ENCODE peak calls at places on chromosomes 11 and 22, in five cellular contexts. One of them, this sample, is unnamed.

GRCh38 chr11:29153078-29153477 is 863.8 kb downstream of the KCNA4 start:
- DNase-seq in ovary: no peak
- DNase-seq in body of pancreas: no peak
- DNase-seq in endothelial cell of umbilical vein: no peak
- DNase-seq in IMR-90: no peak
- DNase-seq in this sample: no peak

GRCh38 chr11:32366671-32367070 is 68.7 kb downstream of the WT1 start:
- DNase-seq in ovary: no peak
- DNase-seq in endothelial cell of umbilical vein: no peak
- DNase-seq in IMR-90: no peak
- DNase-seq in body of pancreas: no peak
- DNase-seq in this sample: no peak

GRCh38 chr11:3609416-3610265 is 32.2 kb downstream of the ART5 start:
- DNase-seq in endothelial cell of umbilical vein: peak; percentile 61
- DNase-seq in body of pancreas: peak; percentile 22
- DNase-seq in IMR-90: peak; percentile 37
- DNase-seq in ovary: no peak
- DNase-seq in this sample: no peak

GRCh38 chr11:89321401-89321800 is 143.7 kb downstream of the TYR start:
- DNase-seq in endothelial cell of umbilical vein: no peak
- DNase-seq in ovary: no peak
- DNase-seq in body of pancreas: no peak
- DNase-seq in IMR-90: no peak
- DNase-seq in this sample: no peak

GRCh38 chr11:8099291-8099899 is 18.4 kb downstream of the TUB start:
- DNase-seq in ovary: peak; percentile 75
- DNase-seq in IMR-90: peak; percentile 82
- DNase-seq in body of pancreas: peak; percentile 82
- DNase-seq in endothelial cell of umbilical vein: peak; percentile 87
- DNase-seq in this sample: peak; percentile 57

GRCh38 chr11:62546937-62547625 is 475 bp upstream of the AHNAK start:
- DNase-seq in ovary: peak; percentile 67
- DNase-seq in endothelial cell of umbilical vein: peak; percentile 56
- DNase-seq in IMR-90: peak; percentile 49
- DNase-seq in body of pancreas: no peak
- DNase-seq in this sample: no peak

GRCh38 chr11:3227568-3228444 is 4.4 kb downstream of the MRGPRE start:
- DNase-seq in IMR-90: no peak
- DNase-seq in ovary: no peak
- DNase-seq in endothelial cell of umbilical vein: no peak
- DNase-seq in body of pancreas: no peak
- DNase-seq in this sample: no peak

GRCh38 chr11:114036156-114036811 is 23.2 kb upstream of the ZBTB16 start:
- DNase-seq in ovary: peak; percentile 85
- DNase-seq in endothelial cell of umbilical vein: peak; percentile 73
- DNase-seq in IMR-90: peak; percentile 18
- DNase-seq in body of pancreas: peak; percentile 90
- DNase-seq in this sample: peak; percentile 92

GRCh38 chr11:93213622-93214021 is 15.8 kb upstream of the SLC36A4 start:
- DNase-seq in endothelial cell of umbilical vein: no peak
- DNase-seq in body of pancreas: no peak
- DNase-seq in ovary: no peak
- DNase-seq in IMR-90: no peak
- DNase-seq in this sample: no peak

GRCh38 chr22:29751669-29752068 is 15.1 kb downstream of the ZMAT5 start:
- DNase-seq in body of pancreas: no peak
- DNase-seq in endothelial cell of umbilical vein: no peak
- DNase-seq in IMR-90: no peak
- DNase-seq in ovary: no peak
- DNase-seq in this sample: no peak

GRCh38 chr11:124863137-124863825 is 2.0 kb upstream of the ROBO3 start:
- DNase-seq in IMR-90: peak; percentile 35
- DNase-seq in ovary: no peak
- DNase-seq in body of pancreas: peak; percentile 39
- DNase-seq in endothelial cell of umbilical vein: no peak
- DNase-seq in this sample: peak; percentile 79

GRCh38 chr11:67635231-67635521 is 4.4 kb downstream of the TBX10 start:
- DNase-seq in IMR-90: no peak
- DNase-seq in ovary: no peak
- DNase-seq in body of pancreas: no peak
- DNase-seq in endothelial cell of umbilical vein: no peak
- DNase-seq in this sample: no peak

GRCh38 chr11:19714387-19715363 is 2.0 kb downstream of the NAV2 start:
- DNase-seq in IMR-90: peak; percentile 85
- DNase-seq in endothelial cell of umbilical vein: peak; percentile 61
- DNase-seq in ovary: peak; percentile 38
- DNase-seq in body of pancreas: no peak
- DNase-seq in this sample: no peak

GRCh38 chr22:49825944-49826602 is 1.6 kb downstream of the BRD1 start:
- DNase-seq in body of pancreas: no peak
- DNase-seq in ovary: no peak
- DNase-seq in endothelial cell of umbilical vein: peak; percentile 15
- DNase-seq in IMR-90: peak; percentile 72
- DNase-seq in this sample: no peak

GRCh38 chr11:70176940-70177689 is 26.0 kb upstream of the FADD start:
- DNase-seq in body of pancreas: no peak
- DNase-seq in IMR-90: no peak
- DNase-seq in endothelial cell of umbilical vein: no peak
- DNase-seq in ovary: no peak
- DNase-seq in this sample: peak; percentile 89

GRCh38 chr11:74739546-74740270 is 8.5 kb upstream of the CHRDL2 start:
- DNase-seq in ovary: peak; percentile 51
- DNase-seq in endothelial cell of umbilical vein: peak; percentile 64
- DNase-seq in body of pancreas: peak; percentile 50
- DNase-seq in IMR-90: peak; percentile 73
- DNase-seq in this sample: no peak

GRCh38 chr11:15716550-15716949 is 601.8 kb downstream of the INSC start:
- DNase-seq in IMR-90: peak; percentile 89
- DNase-seq in endothelial cell of umbilical vein: no peak
- DNase-seq in ovary: no peak
- DNase-seq in body of pancreas: no peak
- DNase-seq in this sample: no peak

GRCh38 chr11:70846781-70847400 is 405.5 kb downstream of the SHANK2 start:
- DNase-seq in endothelial cell of umbilical vein: no peak
- DNase-seq in IMR-90: no peak
- DNase-seq in body of pancreas: no peak
- DNase-seq in ovary: no peak
- DNase-seq in this sample: peak; percentile 34

GRCh38 chr11:40867991-40868685 is 591.3 kb downstream of the LRRC4C start:
- DNase-seq in IMR-90: no peak
- DNase-seq in body of pancreas: no peak
- DNase-seq in endothelial cell of umbilical vein: no peak
- DNase-seq in ovary: no peak
- DNase-seq in this sample: no peak

GRCh38 chr11:14357843-14358728 is 897 bp downstream of the RRAS2 start:
- DNase-seq in IMR-90: peak; percentile 54
- DNase-seq in endothelial cell of umbilical vein: peak; percentile 65
- DNase-seq in ovary: peak; percentile 63
- DNase-seq in body of pancreas: peak; percentile 64
- DNase-seq in this sample: peak; percentile 92

GRCh38 chr11:34552270-34552669 is 38.7 kb upstream of the ELF5 start:
- DNase-seq in IMR-90: no peak
- DNase-seq in body of pancreas: no peak
- DNase-seq in endothelial cell of umbilical vein: no peak
- DNase-seq in ovary: no peak
- DNase-seq in this sample: no peak

GRCh38 chr22:17247832-17248231 is 28.6 kb upstream of the ADA2 start:
- DNase-seq in ovary: no peak
- DNase-seq in IMR-90: no peak
- DNase-seq in body of pancreas: no peak
- DNase-seq in endothelial cell of umbilical vein: no peak
- DNase-seq in this sample: no peak

GRCh38 chr11:65962136-65962564 is 616 bp downstream of the SART1 start:
- DNase-seq in body of pancreas: no peak
- DNase-seq in ovary: no peak
- DNase-seq in endothelial cell of umbilical vein: no peak
- DNase-seq in IMR-90: no peak
- DNase-seq in this sample: no peak

GRCh38 chr11:65964906-65965305 is 3.4 kb downstream of the SART1 start:
- DNase-seq in IMR-90: no peak
- DNase-seq in body of pancreas: no peak
- DNase-seq in ovary: no peak
- DNase-seq in endothelial cell of umbilical vein: no peak
- DNase-seq in this sample: no peak

GRCh38 chr11:65968600-65969482 is 7.3 kb downstream of the SART1 start:
- DNase-seq in ovary: no peak
- DNase-seq in IMR-90: no peak
- DNase-seq in endothelial cell of umbilical vein: no peak
- DNase-seq in body of pancreas: no peak
- DNase-seq in this sample: no peak

GRCh38 chr11:65967329-65967934 is 5.9 kb downstream of the SART1 start:
- DNase-seq in IMR-90: no peak
- DNase-seq in body of pancreas: no peak
- DNase-seq in endothelial cell of umbilical vein: no peak
- DNase-seq in ovary: no peak
- DNase-seq in this sample: no peak

GRCh38 chr11:65965986-65966762 is 4.6 kb downstream of the SART1 start:
- DNase-seq in endothelial cell of umbilical vein: no peak
- DNase-seq in IMR-90: no peak
- DNase-seq in ovary: no peak
- DNase-seq in body of pancreas: no peak
- DNase-seq in this sample: peak; percentile 66
- H3K36me3 ChIP-seq in endothelial cell of umbilical vein: peaks cover 55% of the 10 kb centered on the region
- H3K36me3 ChIP-seq in IMR-90: peaks cover 58% of the 10 kb centered on the region
- H3K36me3 ChIP-seq in ovary: no peaks in the 10 kb centered on the region
- H3K36me3 ChIP-seq in body of pancreas: peaks cover 11% of the 10 kb centered on the region
- H3K36me3 ChIP-seq in this sample: peaks cover 69% of the 10 kb centered on the region

GRCh38 chr11:75891947-75892739 is 77.1 kb downstream of the UVRAG start:
- DNase-seq in body of pancreas: no peak
- DNase-seq in ovary: no peak
- DNase-seq in endothelial cell of umbilical vein: no peak
- DNase-seq in IMR-90: no peak
- DNase-seq in this sample: no peak
- H3K4me1 ChIP-seq in body of pancreas: no peaks in the 10 kb centered on the region
- H3K4me1 ChIP-seq in ovary: no peaks in the 10 kb centered on the region
- H3K4me1 ChIP-seq in endothelial cell of umbilical vein: no peaks in the 10 kb centered on the region
- H3K4me1 ChIP-seq in IMR-90: no peaks in the 10 kb centered on the region
- H3K4me1 ChIP-seq in this sample: no peaks in the 10 kb centered on the region

GRCh38 chr11:620935-621814 is 3.6 kb downstream of the CDHR5 start:
- DNase-seq in body of pancreas: no peak
- DNase-seq in endothelial cell of umbilical vein: no peak
- DNase-seq in ovary: no peak
- DNase-seq in IMR-90: no peak
- DNase-seq in this sample: peak; percentile 77
- TF ChIP-seq POLR2A in body of pancreas: no peak
- TF ChIP-seq POLR2A in endothelial cell of umbilical vein: no peak
- TF ChIP-seq POLR2A in ovary: no peak
- TF ChIP-seq POLR2A in IMR-90: no peak
- TF ChIP-seq POLR2A in this sample: no peak

DNA sequence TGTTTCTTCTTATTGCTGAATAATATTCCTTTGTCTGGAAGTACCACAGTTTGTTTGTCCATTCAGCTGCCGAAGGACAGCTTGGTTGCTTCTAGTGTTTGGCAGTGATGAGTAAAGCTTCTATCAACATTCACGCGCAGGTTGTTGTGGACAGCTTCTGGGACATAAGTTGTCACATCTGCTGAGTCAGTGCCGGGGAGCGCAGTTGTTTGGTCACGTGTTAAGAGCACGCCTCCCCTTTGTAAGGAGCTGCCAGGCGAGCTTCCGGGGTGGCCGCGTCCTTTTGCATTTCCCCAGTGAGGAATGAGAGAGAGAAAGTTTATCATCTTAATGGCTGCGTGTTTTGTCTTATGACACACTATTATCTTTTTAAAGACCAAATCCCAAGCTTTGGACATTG is 30.3 kb downstream of the SAMM50 start:
- DNase-seq in endothelial cell of umbilical vein: no peak
- DNase-seq in body of pancreas: no peak
- DNase-seq in ovary: peak; percentile 46
- DNase-seq in IMR-90: no peak
- DNase-seq in this sample: no peak
- H3K36me3 ChIP-seq in endothelial cell of umbilical vein: peaks cover 26% of the 10 kb centered on the region
- H3K36me3 ChIP-seq in body of pancreas: no peaks in the 10 kb centered on the region
- H3K36me3 ChIP-seq in ovary: no peaks in the 10 kb centered on the region
- H3K36me3 ChIP-seq in IMR-90: peaks cover 44% of the 10 kb centered on the region
- H3K36me3 ChIP-seq in this sample: peaks cover 13% of the 10 kb centered on the region

GRCh38 chr11:44593194-44593593 is 27.7 kb downstream of the CD82 start:
- DNase-seq in endothelial cell of umbilical vein: no peak
- DNase-seq in body of pancreas: no peak
- DNase-seq in IMR-90: no peak
- DNase-seq in ovary: no peak
- DNase-seq in this sample: no peak

GRCh38 chr11:44595006-44595405 is 29.5 kb downstream of the CD82 start:
- DNase-seq in IMR-90: no peak
- DNase-seq in endothelial cell of umbilical vein: no peak
- DNase-seq in body of pancreas: no peak
- DNase-seq in ovary: no peak
- DNase-seq in this sample: no peak

GRCh38 chr11:44589301-44589700 is 23.8 kb downstream of the CD82 start:
- DNase-seq in endothelial cell of umbilical vein: no peak
- DNase-seq in body of pancreas: no peak
- DNase-seq in ovary: no peak
- DNase-seq in IMR-90: peak; percentile 97
- DNase-seq in this sample: no peak

GRCh38 chr11:44590769-44591168 is 25.3 kb downstream of the CD82 start:
- DNase-seq in IMR-90: no peak
- DNase-seq in ovary: no peak
- DNase-seq in body of pancreas: no peak
- DNase-seq in endothelial cell of umbilical vein: no peak
- DNase-seq in this sample: no peak

DNA sequence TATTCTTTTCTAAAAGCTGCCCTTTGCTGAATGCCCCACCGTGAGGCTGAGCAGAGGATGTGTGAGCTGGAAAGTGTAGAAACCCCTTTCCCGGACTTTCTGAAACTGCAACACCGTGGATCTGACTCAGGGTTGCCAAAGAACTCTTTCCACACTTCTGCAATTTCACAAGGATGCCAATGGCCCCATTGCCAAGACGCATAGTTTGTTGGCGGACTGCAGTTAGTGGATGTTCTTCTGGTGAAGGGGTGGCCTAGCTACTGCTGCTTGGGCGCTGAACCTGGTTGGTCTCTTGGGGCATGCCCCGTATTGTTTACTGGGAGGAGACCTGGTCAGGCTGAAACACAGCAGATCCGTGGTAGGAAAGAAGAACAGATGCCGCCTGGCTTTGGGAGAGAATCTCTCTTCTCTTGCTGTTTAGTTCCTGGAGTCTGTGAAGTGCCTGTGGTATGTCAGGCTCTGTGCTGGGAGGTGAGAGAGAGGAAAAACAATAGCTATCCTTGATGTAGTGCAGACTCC is 26.7 kb downstream of the CD82 start:
- DNase-seq in endothelial cell of umbilical vein: no peak
- DNase-seq in IMR-90: peak; percentile 65
- DNase-seq in ovary: no peak
- DNase-seq in body of pancreas: no peak
- DNase-seq in this sample: peak; percentile 56
- H3K4me1 ChIP-seq in endothelial cell of umbilical vein: no peaks in the 10 kb centered on the region
- H3K4me1 ChIP-seq in IMR-90: peaks cover 40% of the 10 kb centered on the region
- H3K4me1 ChIP-seq in ovary: peaks cover 13% of the 10 kb centered on the region
- H3K4me1 ChIP-seq in body of pancreas: peaks cover 10% of the 10 kb centered on the region
- H3K4me1 ChIP-seq in this sample: peaks cover 34% of the 10 kb centered on the region

GRCh38 chr11:130850185-130850944 is 65.9 kb downstream of the SNX19 start:
- DNase-seq in ovary: no peak
- DNase-seq in endothelial cell of umbilical vein: no peak
- DNase-seq in IMR-90: no peak
- DNase-seq in body of pancreas: no peak
- DNase-seq in this sample: no peak
- TF ChIP-seq POLR2A in ovary: no peak
- TF ChIP-seq POLR2A in endothelial cell of umbilical vein: no peak
- TF ChIP-seq POLR2A in IMR-90: no peak
- TF ChIP-seq POLR2A in body of pancreas: no peak
- TF ChIP-seq POLR2A in this sample: no peak